ENCODE peak calls at places on chromosomes 16 and 17, in five cellular contexts. One of them, this sample, is unnamed.

GRCh38 chr16:88009566-88010342 is 58.5 kb downstream of the BANP start:
- DNase-seq in GM12878: no peak
- DNase-seq in HL-60: no peak
- DNase-seq in HCT116: no peak
- DNase-seq in A549: no peak
- DNase-seq in this sample: no peak

GRCh38 chr16:22321340-22322001 is 24.3 kb downstream of the POLR3E start:
- DNase-seq in GM12878: peak; percentile 36
- DNase-seq in HCT116: peak; percentile 24
- DNase-seq in A549: peak; percentile 84
- DNase-seq in HL-60: peak; percentile 67
- DNase-seq in this sample: peak; percentile 59

GRCh38 chr17:8189041-8189710 is 804 bp downstream of the BORCS6 start:
- DNase-seq in HL-60: no peak
- DNase-seq in HCT116: no peak
- DNase-seq in A549: no peak
- DNase-seq in GM12878: no peak
- DNase-seq in this sample: no peak

GRCh38 chr17:56676807-56677206 is 83.3 kb downstream of the NOG start:
- DNase-seq in GM12878: no peak
- DNase-seq in HL-60: no peak
- DNase-seq in A549: peak; percentile 18
- DNase-seq in HCT116: no peak
- DNase-seq in this sample: no peak

GRCh38 chr16:77131398-77131797 is 59.6 kb upstream of the MON1B start:
- DNase-seq in HL-60: no peak
- DNase-seq in GM12878: no peak
- DNase-seq in HCT116: no peak
- DNase-seq in A549: no peak
- DNase-seq in this sample: no peak

GRCh38 chr17:72843591-72843990 is 248.9 kb downstream of the SLC39A11 start:
- DNase-seq in GM12878: no peak
- DNase-seq in HL-60: no peak
- DNase-seq in A549: peak; percentile 46
- DNase-seq in HCT116: no peak
- DNase-seq in this sample: peak; percentile 69

GRCh38 chr16:84303023-84303422 is 8.3 kb downstream of the WFDC1 start:
- DNase-seq in HCT116: no peak
- DNase-seq in A549: no peak
- DNase-seq in HL-60: no peak
- DNase-seq in GM12878: no peak
- DNase-seq in this sample: no peak

GRCh38 chr16:76176153-76176552 is 101.0 kb upstream of the CNTNAP4 start:
- DNase-seq in GM12878: peak; percentile 13
- DNase-seq in HCT116: no peak
- DNase-seq in HL-60: no peak
- DNase-seq in A549: no peak
- DNase-seq in this sample: no peak

GRCh38 chr17:74633261-74633783 is 9.8 kb upstream of the CD300E start:
- DNase-seq in HL-60: no peak
- DNase-seq in HCT116: no peak
- DNase-seq in GM12878: no peak
- DNase-seq in A549: no peak
- DNase-seq in this sample: no peak

GRCh38 chr16:10601444-10602401 is 21.3 kb upstream of the EMP2 start:
- DNase-seq in HL-60: no peak
- DNase-seq in HCT116: no peak
- DNase-seq in A549: peak; percentile 68
- DNase-seq in GM12878: no peak
- DNase-seq in this sample: peak; percentile 82

GRCh38 chr17:66506641-66507040 is 204.2 kb downstream of the PRKCA start:
- DNase-seq in HCT116: no peak
- DNase-seq in HL-60: no peak
- DNase-seq in GM12878: no peak
- DNase-seq in A549: no peak
- DNase-seq in this sample: no peak

DNA sequence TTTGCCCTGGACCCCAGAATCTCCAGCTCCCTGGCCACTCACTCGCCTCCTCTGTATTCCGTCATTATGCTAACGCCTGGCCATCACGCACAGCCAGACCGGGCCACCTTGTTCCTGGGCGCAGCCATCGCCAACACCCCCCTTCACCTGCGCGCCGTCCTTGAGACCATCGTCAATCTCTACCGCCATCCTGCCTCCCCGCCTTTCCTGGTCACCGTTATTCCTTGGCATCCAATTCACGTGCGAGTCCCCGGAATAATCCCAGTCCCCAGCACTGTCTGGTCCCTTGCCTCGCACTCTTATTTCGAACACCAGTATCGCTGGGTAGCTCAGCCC is 541 bp downstream of the VKORC1 start:
- DNase-seq in GM12878: no peak
- DNase-seq in HCT116: no peak
- DNase-seq in A549: no peak
- DNase-seq in HL-60: no peak
- DNase-seq in this sample: no peak
- TF ChIP-seq REST in GM12878: no peak
- TF ChIP-seq REST in HCT116: no peak
- TF ChIP-seq REST in A549: no peak
- TF ChIP-seq REST in HL-60: no peak
- TF ChIP-seq REST in this sample: no peak

DNA sequence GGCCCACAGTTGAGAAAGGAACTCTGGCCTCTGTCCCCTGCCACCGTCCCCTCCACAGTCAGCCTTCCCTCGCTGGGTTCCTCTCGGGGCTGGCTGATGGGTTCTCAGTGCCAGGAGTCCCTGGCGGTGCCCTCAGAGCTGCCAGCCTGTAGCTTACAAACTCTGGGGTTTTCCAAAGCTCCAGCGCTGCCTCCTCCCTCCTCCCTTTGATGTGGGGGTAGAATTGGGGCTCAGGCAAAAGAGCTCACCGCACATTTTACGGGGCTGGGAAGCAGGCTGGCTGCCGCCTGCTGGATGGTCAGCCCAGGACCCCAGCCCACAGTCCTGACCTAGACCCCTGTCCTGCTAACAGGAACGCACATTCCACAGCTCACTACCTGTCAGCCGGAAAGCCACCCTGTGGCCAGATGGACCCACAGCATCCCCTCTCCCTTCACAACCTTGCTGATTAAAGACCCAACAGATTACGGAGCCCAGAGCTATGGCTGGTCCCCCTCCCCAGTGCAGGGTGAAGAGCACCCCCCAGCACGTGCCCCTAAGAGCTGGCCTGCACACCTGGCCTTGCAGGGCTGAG is 6.0 kb downstream of the VASN start:
- DNase-seq in A549: no peak
- DNase-seq in HL-60: no peak
- DNase-seq in HCT116: no peak
- DNase-seq in GM12878: no peak
- DNase-seq in this sample: no peak
- TF ChIP-seq CTCF in A549: no peak
- TF ChIP-seq CTCF in HL-60: no peak
- TF ChIP-seq CTCF in HCT116: no peak
- TF ChIP-seq CTCF in GM12878: no peak
- TF ChIP-seq CTCF in this sample: peak; percentile 49

DNA sequence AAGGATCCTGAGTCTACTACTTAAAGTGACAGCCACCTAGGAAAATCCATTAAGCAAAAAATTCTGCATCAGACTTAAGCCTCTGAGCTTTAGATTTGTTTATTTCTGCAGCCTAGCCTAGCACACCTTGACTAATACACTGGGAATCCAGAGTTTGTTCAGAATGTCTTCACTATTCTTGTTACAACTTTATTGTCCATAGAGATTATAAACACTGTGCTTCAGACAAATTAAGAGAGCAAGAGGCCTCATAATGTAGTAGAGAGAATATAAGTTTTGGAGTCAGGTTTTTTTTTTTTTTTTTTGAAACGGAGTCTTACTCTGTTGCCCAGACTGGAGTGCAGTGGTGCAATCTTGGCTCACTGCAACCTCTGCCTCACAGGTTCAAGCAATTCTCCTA is 8.9 kb upstream of the THUMPD1 start:
- DNase-seq in A549: no peak
- DNase-seq in HCT116: no peak
- DNase-seq in HL-60: no peak
- DNase-seq in GM12878: no peak
- DNase-seq in this sample: no peak
- TF ChIP-seq REST in A549: no peak
- TF ChIP-seq REST in HCT116: no peak
- TF ChIP-seq REST in HL-60: no peak
- TF ChIP-seq REST in GM12878: no peak
- TF ChIP-seq REST in this sample: no peak

DNA sequence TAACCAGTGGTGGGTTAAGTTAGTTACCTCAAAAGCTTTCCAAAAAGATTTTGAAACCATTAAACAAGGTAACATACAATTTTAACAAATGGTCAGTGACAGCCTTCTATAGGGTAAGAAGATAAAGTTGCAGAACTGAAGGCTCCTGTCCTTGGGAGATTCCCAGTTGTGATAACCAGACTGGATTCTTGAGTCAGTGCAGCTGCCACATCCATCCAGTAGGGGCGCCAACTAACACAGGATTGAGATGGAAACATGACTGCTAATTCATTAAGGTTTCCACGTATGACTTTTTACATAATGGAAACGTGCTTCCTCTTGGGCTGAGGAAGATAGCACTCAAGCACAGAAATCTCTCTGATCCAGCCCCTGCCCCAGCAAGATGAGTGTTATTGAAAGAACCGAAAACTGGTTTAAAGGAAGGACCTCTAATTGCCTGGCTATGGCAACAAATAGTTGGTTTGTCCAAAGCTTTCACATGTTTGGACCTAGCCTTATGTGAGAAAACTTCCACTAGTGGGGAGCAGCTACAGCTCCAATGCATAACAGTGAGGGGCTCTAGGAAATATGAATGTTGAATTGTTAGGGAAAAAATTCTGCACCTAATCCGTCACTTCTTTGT is 269.8 kb upstream of the MYOCD start:
- DNase-seq in A549: peak; percentile 61
- DNase-seq in HCT116: peak; percentile 22
- DNase-seq in HL-60: peak; percentile 1
- DNase-seq in GM12878: no peak
- DNase-seq in this sample: peak; percentile 8
- TF ChIP-seq CTCF in A549: peak; percentile 41
- TF ChIP-seq CTCF in HCT116: peak; percentile 17
- TF ChIP-seq CTCF in HL-60: peak; percentile 11
- TF ChIP-seq CTCF in GM12878: peak; percentile 63
- TF ChIP-seq CTCF in this sample: peak; percentile 32

GRCh38 chr17:77941004-77941403 is 17.5 kb upstream of the TNRC6C start:
- DNase-seq in HL-60: no peak
- DNase-seq in HCT116: no peak
- DNase-seq in GM12878: no peak
- DNase-seq in A549: no peak
- DNase-seq in this sample: no peak

GRCh38 chr17:77942111-77942988 is 16.2 kb upstream of the TNRC6C start:
- DNase-seq in GM12878: no peak
- DNase-seq in HL-60: no peak
- DNase-seq in A549: no peak
- DNase-seq in HCT116: no peak
- DNase-seq in this sample: peak; percentile 76

GRCh38 chr17:77943971-77944370 is 14.5 kb upstream of the TNRC6C start:
- DNase-seq in HL-60: no peak
- DNase-seq in GM12878: no peak
- DNase-seq in A549: no peak
- DNase-seq in HCT116: no peak
- DNase-seq in this sample: no peak

GRCh38 chr17:77946900-77947643 is 11.4 kb upstream of the TNRC6C start:
- DNase-seq in GM12878: no peak
- DNase-seq in HCT116: no peak
- DNase-seq in HL-60: no peak
- DNase-seq in A549: no peak
- DNase-seq in this sample: no peak

DNA sequence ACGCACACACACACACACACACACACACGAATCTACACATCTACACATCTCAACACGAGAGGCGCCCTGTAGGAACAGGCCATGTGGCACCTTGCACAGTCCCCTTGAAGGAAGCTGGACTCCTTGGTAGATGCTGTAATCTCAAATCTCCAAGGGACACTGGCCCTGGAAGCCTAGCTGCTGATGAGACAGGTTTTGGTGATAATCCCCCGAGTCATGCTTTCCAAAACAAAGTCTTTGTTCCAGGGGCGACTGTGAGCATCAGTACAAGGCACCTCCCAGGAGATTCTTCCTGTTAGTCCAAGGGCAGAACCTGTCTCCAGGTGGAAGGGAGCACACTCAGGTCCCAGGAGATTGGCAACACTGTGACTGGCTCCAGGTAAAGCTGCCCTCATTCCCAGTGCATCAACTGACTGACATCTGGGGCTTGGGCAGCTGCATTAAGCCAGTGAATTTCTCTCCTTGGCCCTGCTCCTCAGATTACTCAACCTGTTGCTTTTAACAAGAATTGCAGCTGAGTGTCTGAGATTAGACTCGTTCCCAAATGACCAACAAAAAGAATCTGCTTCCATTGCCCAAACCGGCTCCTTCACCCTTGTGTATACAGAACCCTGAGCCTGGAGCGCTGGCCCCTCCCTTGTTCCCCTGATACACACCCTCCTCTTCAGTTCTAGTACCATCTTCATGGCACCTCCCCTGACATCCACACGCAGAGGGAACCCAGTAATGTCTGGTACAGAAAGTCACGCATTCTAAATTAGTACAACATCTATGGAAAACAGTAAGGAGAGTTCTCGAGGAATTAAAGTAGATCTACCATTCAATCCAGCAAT is 13.9 kb upstream of the TNRC6C start:
- DNase-seq in A549: no peak
- DNase-seq in HCT116: no peak
- DNase-seq in GM12878: no peak
- DNase-seq in HL-60: no peak
- DNase-seq in this sample: no peak
- TF ChIP-seq REST in A549: no peak
- TF ChIP-seq REST in HCT116: no peak
- TF ChIP-seq REST in GM12878: no peak
- TF ChIP-seq REST in HL-60: no peak
- TF ChIP-seq REST in this sample: no peak